ENCODE peak calls at places on chromosomes 2 and 18, in nine cellular contexts. B is ureter, G is posterior vena cava, Q is occipital lobe, I is GM04503, T is suprapubic skin, Z is EH, F is OCI-LY7, R is Panc1. P is an unnamed sample.

GRCh38 chr2:163667064-163667887 is 68.5 kb downstream of the FIGN start:
- DNase-seq in B (no peak), G (no peak), Q (no peak), I (peak; percentile 73), T (no peak), Z (peak; percentile 98), F (no peak), R (peak; percentile 75), P (peak; percentile 81)

GRCh38 chr2:216355738-216356137 is 16.5 kb downstream of the MARCHF4 start:
- DNase-seq in B (no peak), G (no peak), Q (no peak), I (no peak), T (no peak), Z (no peak), F (no peak), R (no peak), P (no peak)

GRCh38 chr2:47288864-47289263 is 114.1 kb upstream of the MSH2 start:
- DNase-seq in B (no peak), G (no peak), Q (no peak), I (peak; percentile 87), T (no peak), Z (peak; percentile 89), F (no peak), R (no peak), P (peak; percentile 86)

GRCh38 chr2:74387346-74387745 is 7.2 kb upstream of the DCTN1 start:
- DNase-seq in B (no peak), G (no peak), Q (no peak), I (no peak), T (no peak), Z (peak; percentile 58), F (no peak), R (no peak), P (no peak)

GRCh38 chr2:39216495-39217191 is 27.1 kb downstream of the CDKL4 start:
- DNase-seq in B (no peak), G (no peak), Q (no peak), I (no peak), T (no peak), Z (no peak), F (no peak), R (no peak), P (no peak)

GRCh38 chr2:233124449-233125080 is 64.4 kb downstream of the INPP5D start:
- DNase-seq in B (no peak), G (peak; percentile 71), Q (no peak), I (no peak), T (no peak), Z (no peak), F (peak; percentile 86), R (no peak), P (no peak)

GRCh38 chr18:13446581-13447470 is 228.3 kb downstream of the LDLRAD4 start:
- DNase-seq in B (peak; percentile 37), G (no peak), Q (no peak), I (no peak), T (no peak), Z (no peak), F (no peak), R (no peak), P (no peak)

GRCh38 chr2:206154197-206154596 is 5.0 kb downstream of the NDUFS1 start:
- DNase-seq in B (no peak), G (no peak), Q (no peak), I (no peak), T (no peak), Z (peak; percentile 9), F (peak; percentile 44), R (no peak), P (no peak)

GRCh38 chr2:200794143-200794542 is 17.6 kb upstream of the BZW1 start:
- DNase-seq in B (no peak), G (no peak), Q (no peak), I (no peak), T (no peak), Z (no peak), F (no peak), R (no peak), P (no peak)

GRCh38 chr2:201257381-201257940 is 2.9 kb upstream of the CASP8 start:
- DNase-seq in B (no peak), G (no peak), Q (no peak), I (no peak), T (no peak), Z (no peak), F (peak; percentile 68), R (no peak), P (no peak)

GRCh38 chr2:144509548-144510205 is 10.2 kb downstream of the ZEB2 start:
- DNase-seq in B (no peak), G (no peak), Q (no peak), I (no peak), T (no peak), Z (no peak), F (no peak), R (no peak), P (no peak)

GRCh38 chr2:19359021-19359357 is 566 bp upstream of the OSR1 start:
- DNase-seq in B (no peak), G (no peak), Q (no peak), I (no peak), T (no peak), Z (no peak), F (no peak), R (no peak), P (no peak)

GRCh38 chr2:176455865-176456291 is 186.6 kb downstream of the MTX2 start:
- DNase-seq in B (no peak), G (no peak), Q (no peak), I (no peak), T (peak; percentile 83), Z (peak; percentile 33), F (no peak), R (no peak), P (peak; percentile 57)

GRCh38 chr2:221088506-221088905 is 483.6 kb downstream of the EPHA4 start:
- DNase-seq in B (no peak), G (no peak), Q (no peak), I (no peak), T (no peak), Z (no peak), F (no peak), R (no peak), P (no peak)

GRCh38 chr2:233968556-233968955 is 51.4 kb downstream of the TRPM8 start:
- DNase-seq in B (peak; percentile 8), G (no peak), Q (no peak), I (no peak), T (no peak), Z (no peak), F (no peak), R (no peak), P (no peak)

GRCh38 chr18:48790226-48790863 is 160.4 kb downstream of the SMAD7 start:
- DNase-seq in B (no peak), G (peak; percentile 96), Q (no peak), I (no peak), T (peak; percentile 79), Z (no peak), F (no peak), R (no peak), P (no peak)

GRCh38 chr18:33901894-33902512 is 322.7 kb downstream of the NOL4 start:
- DNase-seq in B (no peak), G (no peak), Q (no peak), I (no peak), T (no peak), Z (no peak), F (peak; percentile 43), R (no peak), P (no peak)

GRCh38 chr2:128300621-128301020 is 18.0 kb downstream of the HS6ST1 start:
- DNase-seq in B (no peak), G (no peak), Q (no peak), I (no peak), T (no peak), Z (peak; percentile 67), F (no peak), R (no peak), P (no peak)

GRCh38 chr18:47120428-47120827 is 29.9 kb downstream of the HDHD2 start:
- DNase-seq in B (no peak), G (no peak), Q (no peak), I (no peak), T (no peak), Z (no peak), F (no peak), R (no peak), P (no peak)

GRCh38 chr2:20614201-20615045 is 36.5 kb downstream of the HS1BP3 start:
- DNase-seq in B (no peak), G (peak; percentile 79), Q (no peak), I (no peak), T (peak; percentile 54), Z (no peak), F (peak; percentile 23), R (no peak), P (no peak)

P was measured in AG09309.